ENCODE peak calls at places on chromosome 1, in four cellular contexts. C is T-helper 9 cell, G is GOT3, M is RWPE1. B is an unnamed sample.

GRCh38 chr1:232875536-232875935 is 70.3 kb downstream of the MAP10 start:
- DNase-seq in G (no peak), M (no peak), C (no peak), B (no peak)

GRCh38 chr1:160768295-160768657 is 27.7 kb upstream of the LY9 start:
- DNase-seq in C (peak), G (peak), M (no peak), B (peak)

GRCh38 chr1:2368053-2368744 is 23.2 kb downstream of the MORN1 start:
- DNase-seq in G (no peak), M (no peak), C (no peak), B (no peak)

GRCh38 chr1:170168263-170168662 is 22.5 kb downstream of the NTMT2 start:
- DNase-seq in M (peak), C (no peak), G (no peak), B (no peak)

GRCh38 chr1:213938776-213939175 is 49.0 kb upstream of the PROX1 start:
- DNase-seq in G (no peak), C (no peak), M (no peak), B (no peak)

GRCh38 chr1:109642610-109643009 is 13.3 kb upstream of the GSTM4 start:
- DNase-seq in G (no peak), M (no peak), C (no peak), B (no peak)

GRCh38 chr1:156336242-156336641 is 1.9 kb downstream of the CCT3 start:
- DNase-seq in C (no peak), M (no peak), G (no peak), B (no peak)

GRCh38 chr1:28983509-28984310 is 69.3 kb downstream of the EPB41 start:
- DNase-seq in C (peak), M (no peak), G (no peak), B (no peak)

GRCh38 chr1:153402226-153402625 is 11.4 kb upstream of the S100A8 start:
- DNase-seq in G (no peak), C (no peak), M (no peak), B (no peak)

GRCh38 chr1:118184737-118185082 is 318 bp downstream of the SPAG17 start:
- DNase-seq in M (no peak), G (no peak), C (no peak), B (no peak)

GRCh38 chr1:233614743-233615521 is 1.0 kb downstream of the KCNK1 start:
- DNase-seq in G (no peak), C (no peak), M (peak), B (no peak)

GRCh38 chr1:16235347-16235746 is 1.6 kb downstream of the CPLANE2 start:
- DNase-seq in G (no peak), M (no peak), C (no peak), B (no peak)

GRCh38 chr1:37663426-37664000 is 28.8 kb upstream of the CDCA8 start:
- DNase-seq in M (no peak), G (no peak), C (no peak), B (no peak)

GRCh38 chr1:152515454-152515823 is 1.2 kb downstream of the CRCT1 start:
- DNase-seq in G (no peak), M (no peak), C (no peak), B (no peak)

GRCh38 chr1:2603521-2604155 is 17.1 kb downstream of the PRXL2B start:
- DNase-seq in G (no peak), C (no peak), M (no peak), B (no peak)

GRCh38 chr1:10802948-10803715 is 6.7 kb upstream of the CASZ1 start:
- DNase-seq in C (no peak), M (no peak), G (no peak), B (no peak)

GRCh38 chr1:245341738-245342137 is 187.0 kb downstream of the KIF26B start:
- DNase-seq in G (no peak), M (no peak), C (no peak), B (no peak)

GRCh38 chr1:203465943-203466342 is 9.7 kb upstream of the PRELP start:
- DNase-seq in G (no peak), M (no peak), C (no peak), B (no peak)

GRCh38 chr1:169513208-169513607 is 27.5 kb upstream of the SLC19A2 start:
- DNase-seq in M (no peak), C (no peak), G (no peak), B (no peak)

GRCh38 chr1:150162862-150163706 is 13.4 kb downstream of the PLEKHO1 start:
- DNase-seq in G (peak), M (peak), C (no peak), B (no peak)

GRCh38 chr1:5664081-5664480 is 328.1 kb downstream of the NPHP4 start:
- DNase-seq in G (no peak), C (no peak), M (no peak), B (no peak)

GRCh38 chr1:63112155-63112914 is 210.0 kb upstream of the FOXD3 start:
- DNase-seq in G (no peak), M (peak), C (no peak), B (no peak)

GRCh38 chr1:229756666-229757065 is 130.6 kb downstream of the URB2 start:
- DNase-seq in C (no peak), G (no peak), M (peak), B (no peak)

GRCh38 chr1:36304970-36305914 is 926 bp upstream of the SH3D21 start:
- DNase-seq in G (no peak), M (no peak), C (no peak), B (no peak)

GRCh38 chr1:33140153-33141149 is 41.4 kb downstream of the TRIM62 start:
- DNase-seq in G (no peak), C (no peak), M (peak), B (no peak)

GRCh38 chr1:18597159-18598042 is 33.2 kb upstream of the PAX7 start:
- DNase-seq in C (peak), G (no peak), M (peak), B (peak)

GRCh38 chr1:92408825-92409224 is 77.9 kb downstream of the GFI1 start:
- DNase-seq in C (no peak), G (no peak), M (no peak), B (no peak)

GRCh38 chr1:25525360-25525688 is 18.1 kb upstream of the LDLRAP1 start:
- DNase-seq in C (no peak), M (no peak), G (no peak), B (no peak)

B was measured in effector memory CD4-positive, alpha-beta T cell.